ENCODE peak calls at places on chromosomes 13 and 19, in nine cellular contexts. U is hypothalamus; V is mammary epithelial cell; D is uterus; N is progenitor cell of endocrine pancreas; X is fibroblast of mammary gland; A is CD8-positive, alpha-beta T cell; J is BJ; B is D721Med. F is an unnamed sample.

GRCh38 chr13:80877209-80877943 is 536.5 kb upstream of the SPRY2 start:
- DNase-seq in B (no peak), U (no peak), X (no peak), N (no peak), A (no peak), D (no peak), J (no peak), V (no peak), F (no peak)

GRCh38 chr19:1274852-1275259 is 474 bp upstream of the FAM174C start:
- DNase-seq in X (no peak), D (no peak), N (no peak), B (no peak), J (no peak), A (no peak), U (no peak), V (no peak), F (no peak)

GRCh38 chr19:29485293-29485692 is 40.5 kb upstream of the VSTM2B start:
- DNase-seq in A (no peak), U (no peak), X (no peak), D (no peak), B (no peak), V (no peak), J (no peak), N (no peak), F (no peak)

GRCh38 chr19:10271543-10272086 is 695 bp downstream of the ICAM1 start:
- DNase-seq in D (no peak), A (no peak), V (no peak), B (no peak), N (no peak), U (no peak), J (no peak), X (no peak), F (no peak)

GRCh38 chr19:38213911-38214625 is 10.0 kb downstream of the DPF1 start:
- DNase-seq in U (peak), J (no peak), B (no peak), A (peak), D (no peak), N (no peak), V (peak), X (peak), F (peak)

GRCh38 chr13:79267560-79267959 is 138.5 kb downstream of the RBM26 start:
- DNase-seq in A (no peak), V (no peak), U (no peak), N (no peak), D (no peak), J (no peak), X (no peak), B (no peak), F (no peak)

GRCh38 chr19:43589680-43590079 is 6.3 kb downstream of the IRGQ start:
- DNase-seq in X (no peak), D (no peak), A (no peak), J (no peak), B (no peak), N (no peak), V (no peak), U (no peak), F (no peak)

GRCh38 chr13:27578121-27579030 is 42.0 kb downstream of the LNX2 start:
- DNase-seq in U (no peak), D (no peak), B (no peak), X (peak), N (no peak), A (no peak), J (no peak), V (peak), F (no peak)

GRCh38 chr19:30088567-30088966 is 146.5 kb downstream of the URI1 start:
- DNase-seq in B (no peak), U (no peak), D (no peak), X (no peak), N (no peak), J (no peak), A (no peak), V (no peak), F (no peak)

GRCh38 chr19:48868196-48868886 is at the start of gene PLEKHA4:
- DNase-seq in J (no peak), D (peak), X (peak), N (no peak), U (peak), A (no peak), B (no peak), V (peak), F (no peak)

GRCh38 chr13:49607761-49608160 is 20.5 kb upstream of the ARL11 start:
- DNase-seq in X (no peak), J (no peak), A (no peak), D (no peak), V (no peak), U (no peak), B (no peak), N (no peak), F (no peak)

GRCh38 chr19:13428352-13428751 is 77.9 kb downstream of the CACNA1A start:
- DNase-seq in X (peak), V (peak), B (no peak), A (no peak), U (no peak), N (no peak), J (no peak), D (no peak), F (no peak)

GRCh38 chr13:94956407-94957110 is 244.2 kb upstream of the SOX21 start:
- DNase-seq in N (no peak), X (no peak), A (no peak), J (no peak), B (no peak), D (no peak), V (no peak), U (peak), F (no peak)

GRCh38 chr19:41324921-41325639 is 15.1 kb downstream of the CCDC97 start:
- DNase-seq in J (no peak), U (peak), D (peak), A (peak), N (no peak), B (peak), V (no peak), X (peak), F (peak)

GRCh38 chr13:76992548-76993001 is 694 bp downstream of the CLN5 start:
- DNase-seq in B (no peak), A (peak), V (peak), D (peak), N (no peak), X (peak), J (no peak), U (peak), F (no peak)

GRCh38 chr13:98320561-98321105 is 143.6 kb upstream of the RNF113B start:
- DNase-seq in D (no peak), V (no peak), N (no peak), X (no peak), J (no peak), A (no peak), B (no peak), U (no peak), F (no peak)

GRCh38 chr19:9171393-9171991 is 7.3 kb upstream of the OR7D2 start:
- DNase-seq in N (no peak), D (no peak), X (no peak), A (no peak), J (no peak), V (no peak), U (no peak), B (no peak), F (no peak)

GRCh38 chr13:47332149-47332548 is 435.3 kb upstream of the HTR2A start:
- DNase-seq in B (no peak), A (no peak), J (peak), V (no peak), U (no peak), X (peak), D (no peak), N (no peak), F (no peak)

GRCh38 chr19:12774588-12775555 is at the start of gene HOOK2:
- DNase-seq in X (no peak), B (no peak), V (peak), N (peak), A (peak), J (no peak), D (no peak), U (peak), F (no peak)

GRCh38 chr19:36245210-36246005 is 30.5 kb downstream of the ZNF146 start:
- DNase-seq in U (no peak), A (no peak), D (no peak), V (no peak), X (no peak), N (peak), B (peak), J (no peak), F (no peak)

GRCh38 chr13:48818495-48818961 is 157.2 kb upstream of the FNDC3A start:
- DNase-seq in A (no peak), B (no peak), U (no peak), X (peak), N (no peak), J (peak), V (peak), D (no peak), F (no peak)

GRCh38 chr19:5312058-5312457 is 28.6 kb downstream of the PTPRS start:
- DNase-seq in V (no peak), A (no peak), B (no peak), D (no peak), J (no peak), N (no peak), U (no peak), X (no peak), F (no peak)

GRCh38 chr13:44191504-44192171 is 182.0 kb upstream of the SERP2 start:
- DNase-seq in X (peak), B (no peak), A (peak), V (peak), J (peak), D (peak), U (no peak), N (no peak), F (no peak)

GRCh38 chr19:4473011-4473410 is 914 bp downstream of the HDGFL2 start:
- DNase-seq in B (no peak), D (no peak), N (no peak), U (no peak), A (no peak), J (no peak), V (no peak), X (no peak), F (no peak)

F was measured in GOT3.